ENCODE peak calls at places on chromosomes 2 and 18, in six cellular contexts. F is H1, T is A549, H is SK-N-SH, C is ovary, M is K562. G is an unnamed sample.

GRCh38 chr2:98009887-98010760 is 14.4 kb upstream of the TMEM131 start:
- DNase-seq in F (no peak), T (no peak), H (no peak), C (no peak), M (no peak), G (no peak)

GRCh38 chr18:36481935-36482334 is 184.4 kb downstream of the FHOD3 start:
- DNase-seq in F (no peak), T (no peak), H (no peak), C (no peak), M (no peak), G (no peak)

GRCh38 chr2:105682401-105682800 is 62.3 kb upstream of the NCK2 start:
- DNase-seq in F (no peak), T (no peak), H (no peak), C (no peak), M (no peak), G (peak)

GRCh38 chr18:40904295-40904694 is 1050.7 kb upstream of the PIK3C3 start:
- DNase-seq in F (no peak), T (no peak), H (no peak), C (no peak), M (no peak), G (no peak)

GRCh38 chr18:40079786-40080185 is 1875.2 kb upstream of the PIK3C3 start:
- DNase-seq in F (no peak), T (no peak), H (no peak), C (no peak), M (no peak), G (no peak)

GRCh38 chr2:127411609-127412370 is 6.4 kb upstream of the PROC start:
- DNase-seq in F (no peak), T (no peak), H (no peak), C (no peak), M (no peak), G (no peak)

GRCh38 chr18:68461635-68462034 is 253.3 kb downstream of the TMX3 start:
- DNase-seq in F (no peak), T (no peak), H (no peak), C (no peak), M (no peak), G (no peak)

GRCh38 chr18:41038071-41038470 is 917.0 kb upstream of the PIK3C3 start:
- DNase-seq in F (no peak), T (no peak), H (no peak), C (no peak), M (no peak), G (no peak)

GRCh38 chr2:19987936-19988335 is 2.0 kb downstream of the WDR35 start:
- DNase-seq in F (no peak), T (no peak), H (no peak), C (no peak), M (no peak), G (no peak)

GRCh38 chr2:212032032-212032431 is 506.6 kb downstream of the ERBB4 start:
- DNase-seq in F (no peak), T (no peak), H (peak), C (no peak), M (no peak), G (no peak)

GRCh38 chr2:86608832-86609231 is 14.8 kb downstream of the RNF103 start:
- DNase-seq in F (no peak), T (no peak), H (no peak), C (no peak), M (no peak), G (no peak)
- TF ChIP-seq EP300 in F (no peak), T (no peak), H (no peak), C (no peak), M (no peak), G (no peak)

GRCh38 chr2:61538920-61539559 is 884 bp upstream of the XPO1 start:
- DNase-seq in F (no peak), T (no peak), H (peak), C (no peak), M (peak), G (peak)

GRCh38 chr2:61536723-61537581 is 1.2 kb downstream of the XPO1 start:
- DNase-seq in F (peak), T (peak), H (peak), C (peak), M (peak), G (peak)

GRCh38 chr2:61537590-61538178 is 472 bp downstream of the XPO1 start:
- DNase-seq in F (no peak), T (no peak), H (no peak), C (no peak), M (no peak), G (no peak)

GRCh38 chr2:61536086-61536722 is 2.0 kb downstream of the XPO1 start:
- DNase-seq in F (no peak), T (no peak), H (peak), C (no peak), M (peak), G (no peak)

DNA sequence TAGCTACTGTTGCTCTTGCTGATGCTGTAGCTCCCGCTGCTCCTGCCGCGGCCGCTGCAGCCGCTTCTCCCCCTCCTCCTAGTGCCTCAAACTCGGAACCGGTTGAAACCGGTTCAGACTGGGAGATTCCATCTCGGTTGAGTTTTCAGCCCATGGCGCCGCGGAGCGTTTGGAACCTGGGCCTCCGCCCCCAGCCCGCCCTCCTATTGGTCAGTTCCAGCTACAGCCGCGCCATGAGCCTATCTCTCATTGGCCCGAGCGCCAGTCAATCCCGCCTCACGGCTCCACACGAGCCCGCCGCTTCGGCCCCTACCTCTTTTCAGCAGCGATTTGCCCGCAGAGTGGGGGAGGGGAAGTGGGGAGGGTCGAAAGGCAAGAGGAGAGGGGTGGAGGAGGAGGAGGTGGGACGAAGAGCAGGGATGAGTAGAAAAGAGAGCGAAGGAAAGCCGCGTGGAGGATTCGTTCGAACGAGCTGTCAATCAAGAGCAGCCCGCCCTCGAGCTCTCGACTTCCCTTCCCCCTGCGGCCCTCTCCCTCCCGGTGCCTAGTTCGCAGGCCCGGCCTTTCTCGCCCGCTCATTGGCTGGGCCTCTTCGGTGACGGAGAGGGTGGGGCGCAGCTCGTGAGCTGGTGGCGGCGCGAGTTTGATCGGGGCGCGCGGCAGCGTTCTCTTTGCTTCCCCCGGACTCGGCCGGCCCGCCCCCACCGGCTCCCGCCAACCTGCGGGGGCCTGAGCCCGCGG is at the start of gene XPO1:
- DNase-seq in F (peak), T (peak), H (peak), C (peak), M (peak), G (peak)
- TF ChIP-seq EP300 in F (peak), T (no peak), H (peak), C (peak), M (peak), G (no peak)

GRCh38 chr2:137007905-137008399 is 242.6 kb downstream of the THSD7B start:
- DNase-seq in F (no peak), T (no peak), H (peak), C (no peak), M (no peak), G (no peak)

GRCh38 chr2:137005173-137005572 is 239.8 kb downstream of the THSD7B start:
- DNase-seq in F (no peak), T (no peak), H (no peak), C (no peak), M (no peak), G (no peak)

GRCh38 chr2:137009953-137010352 is 244.6 kb downstream of the THSD7B start:
- DNase-seq in F (no peak), T (no peak), H (no peak), C (no peak), M (no peak), G (no peak)
- TF ChIP-seq EP300 in F (no peak), T (no peak), H (no peak), C (no peak), M (no peak), G (no peak)

GRCh38 chr2:6824962-6825361 is 40.7 kb downstream of the CMPK2 start:
- DNase-seq in F (no peak), T (no peak), H (peak), C (no peak), M (no peak), G (peak)

GRCh38 chr2:6820236-6820635 is 45.5 kb downstream of the CMPK2 start:
- DNase-seq in F (no peak), T (no peak), H (no peak), C (no peak), M (no peak), G (peak)

GRCh38 chr2:6820903-6821584 is 44.7 kb downstream of the CMPK2 start:
- DNase-seq in F (no peak), T (no peak), H (no peak), C (no peak), M (no peak), G (peak)

GRCh38 chr2:6823111-6823510 is 42.6 kb downstream of the CMPK2 start:
- DNase-seq in F (no peak), T (no peak), H (no peak), C (no peak), M (no peak), G (peak)

GRCh38 chr2:6822394-6822793 is 43.3 kb downstream of the CMPK2 start:
- DNase-seq in F (no peak), T (no peak), H (no peak), C (no peak), M (no peak), G (peak)
- TF ChIP-seq EP300 in F (no peak), T (no peak), H (no peak), C (no peak), M (no peak), G (no peak)

GRCh38 chr2:101187131-101187530 is 35.9 kb upstream of the TBC1D8 start:
- DNase-seq in F (no peak), T (no peak), H (no peak), C (no peak), M (no peak), G (no peak)

GRCh38 chr2:101185656-101186055 is 34.5 kb upstream of the TBC1D8 start:
- DNase-seq in F (no peak), T (no peak), H (no peak), C (no peak), M (no peak), G (no peak)

GRCh38 chr2:101188683-101189405 is 37.7 kb upstream of the TBC1D8 start:
- DNase-seq in F (peak), T (peak), H (peak), C (no peak), M (peak), G (no peak)

GRCh38 chr2:101193038-101193437 is 41.9 kb upstream of the TBC1D8 start:
- DNase-seq in F (no peak), T (no peak), H (no peak), C (no peak), M (no peak), G (no peak)

GRCh38 chr2:101190753-101191516 is 39.8 kb upstream of the TBC1D8 start:
- DNase-seq in F (no peak), T (no peak), H (no peak), C (no peak), M (no peak), G (no peak)
- TF ChIP-seq EP300 in F (no peak), T (no peak), H (no peak), C (no peak), M (no peak), G (no peak)

GRCh38 chr2:219266232-219266631 is 12.5 kb upstream of the TUBA4A start:
- DNase-seq in F (no peak), T (no peak), H (no peak), C (no peak), M (no peak), G (no peak)

DNA sequence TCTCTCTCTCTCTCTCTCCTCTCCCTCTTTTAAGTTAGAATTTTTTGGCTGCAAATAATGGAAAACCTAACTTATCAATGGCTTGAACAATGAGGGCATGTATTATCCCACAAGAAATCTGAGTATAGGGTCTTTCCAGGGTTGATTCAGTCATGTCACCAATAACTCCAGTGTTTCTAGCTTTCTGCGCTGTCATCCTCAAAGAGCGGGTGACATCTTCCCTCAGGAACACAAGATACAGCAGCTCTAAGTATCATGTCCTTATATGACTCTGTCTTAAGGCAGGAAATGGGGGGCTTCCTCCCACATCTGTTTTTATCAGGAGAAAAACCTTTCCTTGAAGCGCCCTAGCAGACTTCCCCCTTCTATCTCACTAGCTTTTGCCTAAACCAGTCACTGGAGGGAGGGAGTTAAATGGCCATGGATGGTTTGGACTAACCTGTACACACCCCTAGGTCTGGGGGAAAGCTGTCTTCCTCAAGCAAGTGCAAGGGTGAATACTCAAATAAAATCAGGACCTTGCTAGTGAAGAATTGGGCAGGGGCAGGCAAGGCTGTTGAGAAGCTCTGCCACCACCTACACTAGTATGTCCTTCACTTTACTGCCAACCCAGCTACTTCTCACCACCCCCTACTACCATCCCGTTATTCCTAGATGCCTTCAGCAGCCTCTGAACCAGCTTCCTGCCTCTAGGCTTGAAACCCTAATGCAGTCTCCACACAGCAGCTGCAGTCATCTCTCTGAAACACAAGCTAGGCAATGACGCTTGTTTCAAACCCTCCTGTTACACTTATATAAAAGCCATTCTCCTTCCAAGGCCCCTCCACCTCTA is 7.5 kb upstream of the TUBA4A start:
- DNase-seq in F (no peak), T (no peak), H (no peak), C (no peak), M (peak), G (no peak)
- TF ChIP-seq EP300 in F (no peak), T (no peak), H (no peak), C (no peak), M (peak), G (no peak)